ENCODE peak calls at places on chromosome 11, in ten cellular contexts. D, S, F, X, C, P, A, G, E and M are unnamed samples. For H3K4me1, the result is how much of the 10 kb centered on the place peaks cover.

GRCh38 chr11:30346068-30346688 is 23.3 kb downstream of the ARL14EP start:
- DNase-seq in C (no peak), P (no peak), S (peak), F (no peak), G (peak), X (no peak), E (no peak), A (no peak), D (no peak), M (peak)

GRCh38 chr11:69636512-69636866 is 4.5 kb upstream of the CCND1 start:
- DNase-seq in D (peak), C (peak), E (peak), G (peak), A (peak), X (no peak), F (peak), P (peak), S (peak), M (peak)

GRCh38 chr11:68373810-68374501 is 61.6 kb downstream of the LRP5 start:
- DNase-seq in G (no peak), E (no peak), D (peak), S (peak), A (no peak), C (no peak), X (no peak), P (peak), F (peak), M (peak)

GRCh38 chr11:31355817-31356216 is 13.7 kb downstream of the DCDC1 start:
- DNase-seq in G (no peak), D (no peak), P (no peak), S (no peak), E (no peak), A (no peak), X (no peak), C (no peak), F (no peak), M (no peak)

GRCh38 chr11:11961399-11962028 is 46.9 kb downstream of the DKK3 start:
- DNase-seq in F (no peak), X (no peak), D (no peak), E (no peak), C (no peak), A (no peak), G (no peak), S (no peak), P (no peak), M (no peak)

GRCh38 chr11:15336016-15336415 is 221.3 kb downstream of the INSC start:
- DNase-seq in P (no peak), X (no peak), A (no peak), S (no peak), E (no peak), C (no peak), G (no peak), D (no peak), F (no peak), M (no peak)

GRCh38 chr11:1873048-1873812 is 18.5 kb downstream of the PRR33 start:
- DNase-seq in F (no peak), X (peak), S (no peak), P (peak), C (peak), D (no peak), A (no peak), E (peak), G (no peak), M (peak)

GRCh38 chr11:27255447-27255828 is 107.6 kb downstream of the CCDC34 start:
- DNase-seq in X (no peak), A (no peak), G (no peak), D (no peak), F (no peak), E (no peak), P (no peak), S (no peak), C (no peak), M (peak)

GRCh38 chr11:134530826-134531225 is 118.8 kb upstream of the B3GAT1 start:
- DNase-seq in S (no peak), A (no peak), E (peak), G (no peak), D (no peak), C (peak), P (no peak), F (no peak), X (peak), M (no peak)

GRCh38 chr11:95147364-95147905 is 57.8 kb downstream of the ENDOD1 start:
- DNase-seq in A (no peak), X (no peak), E (no peak), S (peak), D (no peak), P (no peak), F (peak), C (no peak), G (peak), M (peak)

GRCh38 chr11:12163181-12163841 is 52.9 kb downstream of the MICAL2 start:
- DNase-seq in F (no peak), G (no peak), A (no peak), S (peak), P (no peak), X (no peak), D (peak), E (peak), C (no peak), M (peak)

GRCh38 chr11:12090061-12090572 is 20.3 kb upstream of the MICAL2 start:
- DNase-seq in S (peak), G (no peak), C (peak), E (peak), X (peak), F (no peak), P (no peak), A (no peak), D (no peak), M (no peak)

GRCh38 chr11:68093565-68093964 is 27.6 kb downstream of the CHKA start:
- DNase-seq in S (no peak), D (no peak), E (no peak), A (no peak), F (no peak), G (no peak), P (no peak), C (no peak), X (no peak), M (no peak)

GRCh38 chr11:128940156-128940555 is 2.5 kb downstream of the TP53AIP1 start:
- DNase-seq in P (no peak), D (no peak), F (no peak), S (no peak), A (no peak), E (no peak), X (no peak), G (no peak), C (no peak), M (no peak)

GRCh38 chr11:2689551-2690260 is 10.1 kb downstream of the KCNQ1OT1 start:
- DNase-seq in P (peak), G (no peak), C (no peak), D (no peak), A (no peak), S (no peak), F (peak), X (peak), E (peak), M (no peak)

GRCh38 chr11:118820412-118821357 is 29.7 kb upstream of the DDX6 start:
- DNase-seq in S (peak), D (peak), E (peak), G (no peak), P (peak), F (peak), A (no peak), C (peak), X (peak), M (peak)

GRCh38 chr11:117580866-117581265 is 216.2 kb downstream of the DSCAML1 start:
- DNase-seq in G (no peak), F (no peak), C (no peak), X (no peak), P (no peak), A (no peak), D (no peak), E (no peak), S (no peak), M (no peak)

GRCh38 chr11:1760351-1761109 is 3.2 kb downstream of the CTSD start:
- DNase-seq in D (peak), C (peak), G (no peak), X (peak), S (peak), A (no peak), E (peak), F (peak), P (peak), M (peak)

GRCh38 chr11:76674517-76675400 is 4.2 kb upstream of the LRRC32 start:
- DNase-seq in X (no peak), F (no peak), S (no peak), D (no peak), C (no peak), E (no peak), P (no peak), G (no peak), A (no peak), M (peak)

GRCh38 chr11:68798221-68798813 is 43.4 kb downstream of the CPT1A start:
- DNase-seq in F (no peak), G (no peak), P (no peak), X (no peak), S (peak), D (peak), C (no peak), A (peak), E (no peak), M (peak)

GRCh38 chr11:124825876-124826275 is 25.7 kb upstream of the MSANTD2 start:
- DNase-seq in A (no peak), C (no peak), X (no peak), G (no peak), P (no peak), F (no peak), E (no peak), D (no peak), S (no peak), M (no peak)

GRCh38 chr11:62400281-62400680 is 18.6 kb upstream of the SCGB1A1 start:
- DNase-seq in D (no peak), A (no peak), S (no peak), C (no peak), E (peak), F (no peak), X (peak), G (no peak), P (no peak), M (no peak)

GRCh38 chr11:106442032-106442431 is 364.6 kb downstream of the AASDHPPT start:
- DNase-seq in E (no peak), P (no peak), G (no peak), D (no peak), C (no peak), X (no peak), A (no peak), S (no peak), F (no peak), M (no peak)

GRCh38 chr11:30143098-30143705 is 87.6 kb upstream of the FSHB start:
- DNase-seq in X (no peak), S (peak), F (no peak), A (no peak), E (no peak), G (peak), C (no peak), P (no peak), D (no peak), M (peak)

GRCh38 chr11:34790620-34791019 is 125.6 kb downstream of the APIP start:
- DNase-seq in S (no peak), A (no peak), E (no peak), D (no peak), F (no peak), P (no peak), C (no peak), X (no peak), G (no peak), M (no peak)
- TF ChIP-seq CTCF in S (no peak), A (peak), E (no peak), D (peak), F (no peak), P (no peak), C (no peak), X (no peak), G (no peak), M (peak)

GRCh38 chr11:123704341-123704740 is 37.1 kb downstream of the ZNF202 start:
- DNase-seq in E (no peak), F (no peak), P (no peak), X (no peak), A (no peak), S (no peak), G (no peak), C (no peak), D (no peak), M (no peak)
- H3K4me1 ChIP-seq in E (under half), F (under half), P (under half), X (under half), A (under half), S (under half), G (under half), C (under half), D (under half), M (under half)

GRCh38 chr11:32429477-32429876 is 5.9 kb downstream of the WT1 start:
- DNase-seq in A (no peak), X (no peak), D (no peak), P (no peak), G (no peak), C (no peak), F (no peak), S (no peak), E (no peak), M (no peak)

GRCh38 chr11:32428665-32429293 is 6.6 kb downstream of the WT1 start:
- DNase-seq in A (no peak), F (no peak), G (no peak), S (no peak), E (no peak), D (no peak), P (no peak), X (no peak), C (no peak), M (no peak)

GRCh38 chr11:32432565-32433248 is 2.6 kb downstream of the WT1 start:
- DNase-seq in E (no peak), F (no peak), P (no peak), G (no peak), C (no peak), A (no peak), S (no peak), X (no peak), D (no peak), M (peak)

GRCh38 chr11:32431657-32432056 is 3.7 kb downstream of the WT1 start:
- DNase-seq in D (no peak), E (no peak), S (no peak), X (no peak), P (no peak), C (no peak), A (no peak), F (no peak), G (no peak), M (no peak)

DNA sequence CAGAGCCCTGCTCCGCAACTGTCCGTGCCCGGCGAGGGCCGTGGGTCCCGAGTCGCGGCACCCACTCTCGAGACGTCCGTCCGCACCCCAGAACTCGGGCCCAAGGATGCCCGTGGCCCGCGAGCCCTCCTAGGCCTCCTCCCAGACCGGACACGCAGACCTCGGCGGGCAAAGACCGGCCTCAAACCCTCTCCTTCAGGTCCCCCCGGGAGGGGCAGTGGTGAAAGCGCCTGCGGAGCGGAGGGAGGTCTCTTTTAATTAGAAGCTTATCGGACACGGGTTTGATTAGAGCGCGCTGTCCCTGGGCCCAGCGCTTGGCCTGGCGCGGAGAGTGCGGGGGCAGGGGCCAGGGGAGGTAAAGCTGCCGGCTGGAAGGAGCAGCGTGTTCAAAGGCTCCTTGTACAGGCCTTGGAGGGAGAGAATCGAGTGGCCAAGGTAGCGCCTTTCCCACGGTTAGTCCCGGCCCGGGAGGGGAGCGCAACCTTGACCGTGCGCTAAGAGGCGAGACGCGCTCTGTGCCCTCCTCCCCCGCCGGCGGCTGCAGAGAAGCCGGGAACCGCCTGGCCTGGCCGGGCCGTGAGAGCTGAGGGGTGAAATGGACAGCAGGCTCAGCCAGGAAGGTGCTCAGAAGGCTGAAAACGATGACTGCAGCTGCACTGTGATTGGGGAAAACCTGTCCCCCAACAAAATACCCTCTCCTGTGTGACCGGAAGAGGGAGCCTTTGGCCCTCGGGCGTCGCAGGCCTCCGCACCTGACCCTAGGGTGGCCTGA is 4.6 kb downstream of the WT1 start:
- DNase-seq in E (no peak), D (no peak), F (no peak), G (no peak), S (no peak), X (no peak), C (no peak), A (no peak), P (no peak), M (peak)
- TF ChIP-seq CTCF in E (no peak), D (peak), F (peak), G (no peak), S (no peak), X (no peak), C (no peak), A (peak), P (no peak), M (peak)

DNA sequence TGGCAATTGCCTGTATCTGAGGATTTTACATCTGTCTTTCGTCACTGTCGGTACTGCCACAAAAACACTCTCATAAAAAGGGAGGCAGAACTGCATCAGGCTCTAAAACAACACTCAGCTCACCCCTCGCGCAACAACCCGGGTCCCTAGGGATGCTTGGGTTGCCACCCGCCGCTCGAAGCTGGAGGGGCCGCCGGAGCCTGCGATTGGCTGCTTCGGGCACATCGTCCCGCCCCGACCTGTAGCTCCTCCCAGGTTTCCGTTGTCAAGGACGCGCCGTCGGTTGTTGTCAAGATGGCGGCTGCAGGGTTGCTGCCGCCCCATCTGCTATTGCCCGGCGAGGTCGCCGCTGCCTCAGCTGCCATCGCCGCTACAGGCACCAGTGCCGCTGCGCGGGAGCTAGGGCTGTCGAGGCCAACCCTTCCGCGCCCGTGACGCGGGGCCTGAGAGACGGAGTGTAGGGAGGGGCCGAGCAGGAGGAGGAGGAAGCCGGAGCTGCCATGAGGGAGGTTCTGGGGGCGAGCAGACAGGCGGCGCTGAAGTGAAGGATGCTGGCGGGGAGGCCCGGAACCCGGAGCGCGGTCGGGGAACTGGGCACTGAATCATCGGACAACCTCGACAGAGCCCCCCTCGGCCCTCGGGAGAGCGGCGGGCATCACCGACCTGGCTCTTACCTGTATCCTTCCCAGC is at the start of gene CEP126:
- DNase-seq in D (peak), S (peak), A (peak), F (peak), X (peak), G (peak), C (peak), P (peak), E (peak), M (peak)
- H3K4me1 ChIP-seq in D (under half), S (under half), A (under half), F (under half), X (under half), G (under half), C (under half), P (under half), E (under half), M (under half)